ENCODE peak calls at places on chromosome 5, in four cellular contexts. N is A549, M is H1, V is HepG2. A is an unnamed sample.

GRCh38 chr5:177511796-177512675 is 2.4 kb upstream of the DOK3 start:
- DNase-seq in N (no peak), V (no peak), M (no peak), A (no peak)

GRCh38 chr5:124206540-124206939 is 539.9 kb downstream of the ZNF608 start:
- DNase-seq in V (no peak), M (no peak), N (no peak), A (no peak)

GRCh38 chr5:37787742-37788141 is 52.1 kb downstream of the GDNF start:
- DNase-seq in N (no peak), V (peak; percentile 17), M (no peak), A (no peak)

GRCh38 chr5:177431317-177432142 is 5.1 kb downstream of the GRK6 start:
- DNase-seq in N (no peak), M (no peak), V (no peak), A (no peak)

GRCh38 chr5:5494489-5495402 is 72.3 kb downstream of the ICE1 start:
- DNase-seq in N (no peak), M (peak; percentile 96), V (peak; percentile 51), A (peak; percentile 95)

GRCh38 chr5:144315994-144316634 is 145.4 kb downstream of the KCTD16 start:
- DNase-seq in N (no peak), M (no peak), V (peak; percentile 12), A (no peak)

GRCh38 chr5:180675036-180675635 is 25.7 kb upstream of the FLT4 start:
- DNase-seq in N (no peak), M (no peak), V (no peak), A (no peak)

GRCh38 chr5:58849151-58849550 is 266.3 kb downstream of the RAB3C start:
- DNase-seq in N (no peak), V (no peak), M (no peak), A (no peak)

GRCh38 chr5:172872997-172873491 is 39.0 kb downstream of the ERGIC1 start:
- DNase-seq in N (no peak), M (no peak), V (no peak), A (no peak)

GRCh38 chr5:83724915-83725314 is 4.3 kb upstream of the HAPLN1 start:
- DNase-seq in V (no peak), N (no peak), M (no peak), A (no peak)

GRCh38 chr5:78726556-78726955 is 78.0 kb upstream of the LHFPL2 start:
- DNase-seq in M (no peak), N (no peak), V (no peak), A (no peak)

GRCh38 chr5:122400961-122401360 is 88.9 kb downstream of the SNCAIP start:
- DNase-seq in V (no peak), M (no peak), N (no peak), A (no peak)

GRCh38 chr5:106172681-106173532 is 1497.8 kb downstream of the EFNA5 start:
- DNase-seq in M (no peak), N (no peak), V (no peak), A (no peak)

GRCh38 chr5:124841829-124842712 is 95.6 kb upstream of the ZNF608 start:
- DNase-seq in V (no peak), N (no peak), M (no peak), A (no peak)

GRCh38 chr5:124297826-124298225 is 448.6 kb downstream of the ZNF608 start:
- DNase-seq in M (no peak), N (no peak), V (no peak), A (no peak)

GRCh38 chr5:78554595-78554994 is 94.0 kb downstream of the LHFPL2 start:
- DNase-seq in N (no peak), M (no peak), V (no peak), A (no peak)

GRCh38 chr5:179300834-179301233 is 44.4 kb downstream of the ADAMTS2 start:
- DNase-seq in N (no peak), M (no peak), V (no peak), A (no peak)

GRCh38 chr5:159619826-159620225 is 289.5 kb upstream of the IL12B start:
- DNase-seq in M (no peak), V (no peak), N (no peak), A (no peak)

GRCh38 chr5:148002471-148002870 is 61.3 kb upstream of the SPINK5 start:
- DNase-seq in M (no peak), N (no peak), V (no peak), A (no peak)

GRCh38 chr5:24642022-24642421 is 2.8 kb downstream of the CDH10 start:
- DNase-seq in V (peak; percentile 16), N (no peak), M (no peak), A (no peak)

GRCh38 chr5:137880313-137880712 is 8.9 kb upstream of the PKD2L2 start:
- DNase-seq in N (no peak), M (no peak), V (no peak), A (no peak)

GRCh38 chr5:91643796-91644195 is 260.7 kb upstream of the ARRDC3 start:
- DNase-seq in N (no peak), M (no peak), V (no peak), A (no peak)

GRCh38 chr5:122720347-122720746 is 54.5 kb upstream of the SNX2 start:
- DNase-seq in N (no peak), V (no peak), M (no peak), A (no peak)

DNA sequence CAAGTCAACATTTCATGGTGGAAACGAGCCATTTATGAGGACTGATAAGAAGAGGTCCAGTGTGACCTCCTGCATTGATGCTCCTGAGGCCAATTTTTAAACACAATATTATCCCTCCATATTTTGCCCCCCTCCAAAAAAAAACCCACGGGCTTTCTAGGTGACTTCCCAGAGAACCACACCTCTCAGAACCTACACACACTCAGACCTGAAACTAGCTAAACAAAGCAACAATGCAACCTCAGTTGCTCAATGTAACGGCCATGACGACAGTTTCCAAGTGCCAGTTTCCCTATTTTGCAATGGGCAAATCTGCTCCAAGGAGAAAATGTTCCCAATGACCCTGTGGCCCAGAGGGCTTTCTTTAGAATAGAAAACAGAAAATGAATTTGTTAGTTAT is 3.5 kb downstream of the NRG2 start:
- DNase-seq in N (no peak), M (no peak), V (no peak), A (no peak)
- TF ChIP-seq KDM1A in N (no peak), M (no peak), V (no peak), A (no peak)

GRCh38 chr5:145632701-145633100 is 202.4 kb downstream of the PRELID2 start:
- DNase-seq in M (no peak), V (no peak), N (no peak), A (no peak)

GRCh38 chr5:145636396-145636795 is 198.7 kb downstream of the PRELID2 start:
- DNase-seq in N (no peak), M (no peak), V (no peak), A (no peak)

GRCh38 chr5:145637396-145637795 is 197.7 kb downstream of the PRELID2 start:
- DNase-seq in N (no peak), M (no peak), V (no peak), A (no peak)

GRCh38 chr5:145629047-145629446 is 206.1 kb downstream of the PRELID2 start:
- DNase-seq in N (no peak), V (no peak), M (no peak), A (no peak)

GRCh38 chr5:145633474-145633873 is 201.7 kb downstream of the PRELID2 start:
- DNase-seq in M (no peak), V (no peak), N (no peak), A (no peak)
- TF ChIP-seq HDAC2 in M (no peak), V (no peak), N (no peak), A (no peak)

GRCh38 chr5:154371687-154372086 is 74.1 kb upstream of the SAP30L start:
- DNase-seq in N (no peak), V (no peak), M (no peak), A (no peak)

GRCh38 chr5:154368041-154368800 is 77.6 kb upstream of the SAP30L start:
- DNase-seq in N (peak; percentile 89), M (no peak), V (peak; percentile 74), A (no peak)

GRCh38 chr5:154370119-154370518 is 75.7 kb upstream of the SAP30L start:
- DNase-seq in N (no peak), V (no peak), M (no peak), A (no peak)

GRCh38 chr5:154370730-154371334 is 75.0 kb upstream of the SAP30L start:
- DNase-seq in N (no peak), M (no peak), V (no peak), A (no peak)

DNA sequence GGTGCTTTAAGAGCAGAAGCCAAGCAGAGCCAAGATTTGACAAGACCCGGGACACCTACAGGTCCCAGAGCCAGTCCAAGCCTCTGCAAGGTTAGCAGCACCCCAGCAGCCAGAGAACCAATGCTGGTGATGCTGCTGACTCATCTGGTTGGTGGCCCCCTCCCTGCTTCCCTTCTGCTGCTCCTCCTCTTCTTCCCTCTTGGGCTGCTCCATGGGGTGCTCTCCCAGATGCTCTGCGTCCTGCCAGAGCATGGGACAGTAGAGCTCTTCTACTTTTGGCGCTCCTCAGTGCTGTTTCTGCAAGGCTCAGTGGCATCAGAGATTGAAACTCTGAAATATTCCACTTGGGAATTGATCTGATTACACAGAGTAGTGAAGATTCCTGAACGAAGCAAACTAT is 76.1 kb upstream of the SAP30L start:
- DNase-seq in N (no peak), V (no peak), M (no peak), A (peak; percentile 37)
- H3K27ac ChIP-seq in N (peak overlapping the region; percentile 78), V (no peak overlapping the region), M (no peak overlapping the region), A (no peak overlapping the region)

DNA sequence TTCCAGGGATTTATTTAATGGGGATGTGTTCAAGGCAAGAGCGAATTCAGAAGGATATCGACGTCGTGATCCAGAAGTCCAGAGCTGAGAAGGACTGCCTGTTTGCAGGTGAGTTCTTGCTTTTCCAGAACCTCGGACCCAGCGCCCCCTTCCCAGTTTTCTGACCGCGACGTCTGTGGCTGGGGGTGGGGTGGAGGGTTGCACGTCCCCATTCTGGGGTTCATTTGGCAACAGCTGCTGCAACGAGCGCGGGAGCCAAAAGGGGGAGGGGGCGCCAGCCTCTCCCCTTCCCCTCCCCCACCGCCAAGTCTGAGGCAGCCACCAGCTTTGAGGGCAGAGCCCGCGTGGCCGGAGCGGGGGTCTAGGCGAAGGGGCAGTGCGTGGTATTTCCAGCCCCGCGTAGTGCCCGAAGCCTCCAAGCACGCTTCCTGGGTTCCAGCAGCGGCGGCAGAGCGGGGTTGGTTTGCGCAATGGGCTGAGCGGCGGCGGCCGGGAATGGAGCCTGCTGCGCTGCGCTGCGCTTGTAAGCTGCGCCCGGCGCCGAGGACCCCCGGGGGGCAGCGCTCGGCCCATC is 729 bp downstream of the PARP8 start:
- DNase-seq in N (no peak), M (peak; percentile 85), V (no peak), A (no peak)
- TF ChIP-seq KDM1A in N (no peak), M (no peak), V (no peak), A (no peak)

GRCh38 chr5:132766806-132767055 is 10.3 kb downstream of the SEPTIN8 start:
- DNase-seq in M (no peak), N (no peak), V (no peak), A (no peak)

GRCh38 chr5:132766020-132766805 is 10.8 kb downstream of the SEPTIN8 start:
- DNase-seq in V (no peak), M (no peak), N (no peak), A (no peak)

GRCh38 chr5:132768485-132768868 is 8.6 kb downstream of the SEPTIN8 start:
- DNase-seq in M (no peak), N (no peak), V (no peak), A (no peak)

GRCh38 chr5:132765311-132766019 is 11.6 kb downstream of the SEPTIN8 start:
- DNase-seq in V (no peak), N (no peak), M (no peak), A (no peak)

GRCh38 chr5:132767150-132767549 is 9.9 kb downstream of the SEPTIN8 start:
- DNase-seq in M (no peak), V (no peak), N (no peak), A (no peak)
- TF ChIP-seq HDAC2 in M (no peak), V (no peak), N (no peak), A (no peak)

A was measured in K562.